ENCODE peak calls at places on chromosome 14, in five cellular contexts. T, K, S, X and D are unnamed samples.

GRCh38 chr14:96239759-96240158 is 16.3 kb upstream of the BDKRB1 start:
- DNase-seq in S (no peak), K (no peak), X (no peak), T (no peak), D (no peak)

GRCh38 chr14:101817511-101818001 is 56.0 kb downstream of the PPP2R5C start:
- DNase-seq in T (no peak), S (no peak), X (no peak), K (no peak), D (no peak)

GRCh38 chr14:54207991-54208520 is 188.8 kb upstream of the CDKN3 start:
- DNase-seq in T (no peak), S (no peak), X (no peak), K (peak; percentile 56), D (no peak)

GRCh38 chr14:27929823-27930347 is 836.7 kb upstream of the FOXG1 start:
- DNase-seq in X (no peak), T (no peak), S (no peak), K (no peak), D (no peak)

GRCh38 chr14:44404599-44405349 is 102.3 kb downstream of the FSCB start:
- DNase-seq in S (no peak), T (no peak), K (no peak), X (no peak), D (no peak)

GRCh38 chr14:43539210-43539609 is 967.9 kb downstream of the FSCB start:
- DNase-seq in T (peak; percentile 84), X (no peak), K (no peak), S (no peak), D (no peak)

GRCh38 chr14:65164068-65164824 is 61.9 kb upstream of the MAX start:
- DNase-seq in X (peak; percentile 32), K (peak; percentile 58), S (no peak), T (peak; percentile 68), D (no peak)

GRCh38 chr14:22266141-22266442 is 322.9 kb downstream of the DAD1 start:
- DNase-seq in T (no peak), K (no peak), S (no peak), X (no peak), D (no peak)

GRCh38 chr14:104681689-104682074 is 7.7 kb upstream of the INF2 start:
- DNase-seq in X (peak; percentile 84), S (peak; percentile 71), T (peak; percentile 94), K (peak; percentile 91), D (no peak)

GRCh38 chr14:37091651-37092050 is 80.8 kb downstream of the SLC25A21 start:
- DNase-seq in S (no peak), K (no peak), T (no peak), X (no peak), D (no peak)

GRCh38 chr14:99945732-99946651 is 119.2 kb upstream of the EVL start:
- DNase-seq in X (no peak), S (no peak), K (no peak), T (no peak), D (no peak)

GRCh38 chr14:99950191-99950590 is 115.0 kb upstream of the EVL start:
- DNase-seq in X (no peak), K (no peak), T (no peak), S (no peak), D (no peak)

GRCh38 chr14:99951085-99951484 is 114.1 kb upstream of the EVL start:
- DNase-seq in X (no peak), T (no peak), K (no peak), S (no peak), D (no peak)

GRCh38 chr14:99946652-99947489 is 118.4 kb upstream of the EVL start:
- DNase-seq in S (no peak), K (peak; percentile 26), X (no peak), T (peak; percentile 77), D (no peak)

GRCh38 chr14:99947695-99948094 is 117.5 kb upstream of the EVL start:
- DNase-seq in T (no peak), K (no peak), X (no peak), S (no peak), D (no peak)
- H3K4me1 ChIP-seq in T (peaks cover 10% of the 10 kb centered on the region), K (no peaks in the 10 kb centered on the region), X (no peaks in the 10 kb centered on the region), S (no peaks in the 10 kb centered on the region), D (peaks cover 33% of the 10 kb centered on the region)

GRCh38 chr14:59787045-59787674 is 83.4 kb downstream of the RTN1 start:
- DNase-seq in K (no peak), X (no peak), T (peak; percentile 31), S (no peak), D (no peak)

GRCh38 chr14:59788176-59788575 is 82.4 kb downstream of the RTN1 start:
- DNase-seq in S (no peak), X (peak; percentile 4), T (no peak), K (no peak), D (no peak)
- TF ChIP-seq POLR2AphosphoS5 in S (no peak), X (peak; percentile 13), T (no peak), K (no peak), D (no peak)

GRCh38 chr14:100015251-100015655 is 50.0 kb upstream of the EVL start:
- DNase-seq in S (no peak), K (peak; percentile 52), X (no peak), T (peak; percentile 18), D (no peak)
- H3K4me1 ChIP-seq in S (no peaks in the 10 kb centered on the region), K (no peaks in the 10 kb centered on the region), X (peaks cover 4% of the 10 kb centered on the region), T (peaks cover 15% of the 10 kb centered on the region), D (peaks cover 24% of the 10 kb centered on the region)

DNA sequence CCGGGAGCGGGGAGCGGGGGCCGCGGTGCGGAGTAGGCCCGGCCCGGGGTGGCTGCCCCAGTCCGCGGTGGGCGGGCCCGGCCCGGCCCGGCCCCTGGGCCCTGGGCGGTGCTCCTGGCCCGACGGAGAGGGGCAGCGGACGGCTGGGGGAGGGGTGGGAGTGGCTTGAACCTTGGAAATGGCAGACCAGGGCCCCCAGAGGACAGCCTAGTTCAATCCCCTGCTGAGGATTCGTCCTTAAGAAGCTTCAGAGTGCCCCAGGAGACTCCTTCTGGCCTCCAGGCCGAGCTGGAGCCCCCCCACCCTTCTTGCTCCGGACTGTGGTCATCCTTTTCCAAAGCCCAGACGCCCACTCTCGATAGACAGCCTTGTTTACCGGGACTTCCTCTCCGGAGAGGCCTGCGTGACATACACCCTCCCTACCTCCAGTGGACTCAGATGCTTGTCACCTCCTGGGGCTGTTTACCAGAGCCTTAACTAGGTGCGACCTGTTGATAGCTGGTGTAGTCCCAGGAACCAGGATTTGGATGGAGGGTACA is 458 bp downstream of the KHNYN start:
- DNase-seq in K (peak; percentile 75), X (peak; percentile 44), T (peak; percentile 68), S (peak; percentile 61), D (peak; percentile 87)
- TF ChIP-seq POLR2AphosphoS5 in K (peak; percentile 76), X (no peak), T (no peak), S (no peak), D (no peak)

GRCh38 chr14:92382677-92383076 is 59.7 kb downstream of the SLC24A4 start:
- DNase-seq in S (no peak), T (peak; percentile 31), K (no peak), X (no peak), D (no peak)

GRCh38 chr14:92385561-92385960 is 62.6 kb downstream of the SLC24A4 start:
- DNase-seq in S (no peak), X (no peak), K (no peak), T (no peak), D (no peak)

GRCh38 chr14:92384461-92385133 is 61.6 kb downstream of the SLC24A4 start:
- DNase-seq in T (no peak), X (no peak), K (no peak), S (no peak), D (no peak)

GRCh38 chr14:92380582-92380981 is 57.6 kb downstream of the SLC24A4 start:
- DNase-seq in X (no peak), S (no peak), K (no peak), T (no peak), D (no peak)

DNA sequence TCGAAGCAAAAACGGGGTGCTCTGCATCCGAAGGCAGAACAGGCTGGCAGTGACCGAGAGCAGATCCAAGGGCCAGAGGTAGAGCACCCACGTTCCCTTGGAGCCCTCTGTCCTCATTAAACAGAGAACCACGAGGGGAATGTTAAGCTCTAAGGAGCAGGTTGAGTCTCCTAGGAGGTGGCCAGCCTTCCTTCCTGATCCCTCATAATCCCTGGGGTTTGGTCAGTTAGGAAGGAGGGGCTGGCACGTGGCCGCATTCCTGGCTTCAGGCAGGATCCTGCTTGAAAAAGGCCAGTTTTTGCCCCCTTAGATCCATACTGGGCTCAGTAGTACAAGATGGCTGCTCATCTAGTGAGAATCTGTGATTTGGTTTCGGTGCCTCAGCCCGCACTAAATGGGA is 57.2 kb downstream of the SLC24A4 start:
- DNase-seq in T (no peak), S (no peak), K (no peak), X (no peak), D (no peak)
- H3K4me1 ChIP-seq in T (no peaks in the 10 kb centered on the region), S (no peaks in the 10 kb centered on the region), K (no peaks in the 10 kb centered on the region), X (no peaks in the 10 kb centered on the region), D (no peaks in the 10 kb centered on the region)

GRCh38 chr14:90487031-90487430 is 90.2 kb downstream of the CALM1 start:
- DNase-seq in T (peak; percentile 32), K (peak; percentile 79), X (no peak), S (peak; percentile 10), D (no peak)
- TF ChIP-seq POLR2AphosphoS5 in T (no peak), K (peak; percentile 33), X (no peak), S (no peak), D (no peak)

GRCh38 chr14:77025744-77026165 is 2.8 kb downstream of the IRF2BPL start:
- DNase-seq in X (no peak), K (peak; percentile 35), T (peak; percentile 46), S (no peak), D (no peak)

GRCh38 chr14:77026166-77026929 is 2.2 kb downstream of the IRF2BPL start:
- DNase-seq in S (no peak), K (peak; percentile 61), T (peak; percentile 56), X (no peak), D (no peak)

GRCh38 chr14:77027538-77028383 is 747 bp downstream of the IRF2BPL start:
- DNase-seq in X (peak; percentile 75), S (peak; percentile 74), K (peak; percentile 64), T (peak; percentile 58), D (peak; percentile 85)

GRCh38 chr14:77026930-77027537 is 1.5 kb downstream of the IRF2BPL start:
- DNase-seq in X (no peak), K (peak; percentile 52), S (no peak), T (peak; percentile 55), D (no peak)

GRCh38 chr14:77028384-77029246 is at the start of gene IRF2BPL:
- DNase-seq in K (peak; percentile 99), X (peak; percentile 97), S (peak; percentile 98), T (peak; percentile 97), D (peak; percentile 99)
- H3K4me1 ChIP-seq in K (peaks cover 48% of the 10 kb centered on the region), X (peaks cover 42% of the 10 kb centered on the region), S (peaks cover 19% of the 10 kb centered on the region), T (peaks cover 43% of the 10 kb centered on the region), D (peaks cover 77% of the 10 kb centered on the region)